ENCODE peak calls at places on chromosomes 6 and 20, in seven cellular contexts. One of them, this sample, is unnamed.
A peak's percentile ranks its signal among the peaks of the same experiment; 100 is the strongest.

GRCh38 chr6:11296449-11297375 is 64.2 kb upstream of the NEDD9 start:
- DNase-seq in Kasumi-1: no peak
- DNase-seq in posterior vena cava: no peak
- DNase-seq in testis: no peak
- DNase-seq in germinal center: no peak
- DNase-seq in colonic mucosa: peak; percentile 72
- DNase-seq in GM20000: no peak
- DNase-seq in this sample: peak; percentile 54

GRCh38 chr6:36320475-36320874 is 16.2 kb downstream of the BNIP5 start:
- DNase-seq in Kasumi-1: no peak
- DNase-seq in posterior vena cava: no peak
- DNase-seq in testis: no peak
- DNase-seq in germinal center: no peak
- DNase-seq in colonic mucosa: peak; percentile 61
- DNase-seq in GM20000: no peak
- DNase-seq in this sample: peak; percentile 45

GRCh38 chr6:166579234-166579575 is 7.3 kb downstream of the RAMACL start:
- DNase-seq in Kasumi-1: no peak
- DNase-seq in posterior vena cava: no peak
- DNase-seq in testis: no peak
- DNase-seq in germinal center: no peak
- DNase-seq in colonic mucosa: no peak
- DNase-seq in GM20000: no peak
- DNase-seq in this sample: no peak

GRCh38 chr6:54716869-54717268 is 129.7 kb upstream of the FAM83B start:
- DNase-seq in Kasumi-1: no peak
- DNase-seq in posterior vena cava: no peak
- DNase-seq in testis: no peak
- DNase-seq in germinal center: no peak
- DNase-seq in colonic mucosa: no peak
- DNase-seq in GM20000: no peak
- DNase-seq in this sample: no peak

GRCh38 chr6:46781478-46782378 is 11.5 kb upstream of the MEP1A start:
- DNase-seq in Kasumi-1: peak; percentile 78
- DNase-seq in posterior vena cava: no peak
- DNase-seq in testis: peak; percentile 84
- DNase-seq in germinal center: peak; percentile 11
- DNase-seq in colonic mucosa: peak; percentile 75
- DNase-seq in GM20000: peak; percentile 20
- DNase-seq in this sample: peak; percentile 42

GRCh38 chr6:6865601-6866000 is 242.2 kb upstream of the RREB1 start:
- DNase-seq in Kasumi-1: peak; percentile 17
- DNase-seq in posterior vena cava: no peak
- DNase-seq in testis: no peak
- DNase-seq in germinal center: no peak
- DNase-seq in colonic mucosa: no peak
- DNase-seq in GM20000: no peak
- DNase-seq in this sample: no peak

GRCh38 chr20:33721391-33722140 is 1.5 kb upstream of the PXMP4 start:
- DNase-seq in Kasumi-1: no peak
- DNase-seq in posterior vena cava: no peak
- DNase-seq in testis: no peak
- DNase-seq in germinal center: no peak
- DNase-seq in colonic mucosa: no peak
- DNase-seq in GM20000: no peak
- DNase-seq in this sample: no peak

GRCh38 chr6:142945071-142945445 is at the start of gene HIVEP2:
- DNase-seq in Kasumi-1: peak; percentile 4
- DNase-seq in posterior vena cava: peak; percentile 96
- DNase-seq in testis: peak; percentile 89
- DNase-seq in germinal center: peak; percentile 65
- DNase-seq in colonic mucosa: peak; percentile 89
- DNase-seq in GM20000: peak; percentile 84
- DNase-seq in this sample: peak; percentile 91

GRCh38 chr6:74979065-74979766 is 226.6 kb downstream of the COL12A1 start:
- DNase-seq in Kasumi-1: no peak
- DNase-seq in posterior vena cava: no peak
- DNase-seq in testis: no peak
- DNase-seq in germinal center: no peak
- DNase-seq in colonic mucosa: no peak
- DNase-seq in GM20000: no peak
- DNase-seq in this sample: no peak

GRCh38 chr20:48541581-48542071 is 286.2 kb downstream of the PREX1 start:
- DNase-seq in Kasumi-1: no peak
- DNase-seq in posterior vena cava: no peak
- DNase-seq in testis: no peak
- DNase-seq in germinal center: no peak
- DNase-seq in colonic mucosa: no peak
- DNase-seq in GM20000: peak; percentile 65
- DNase-seq in this sample: peak; percentile 9

GRCh38 chr6:77740380-77740779 is 87.5 kb downstream of the MEI4 start:
- DNase-seq in Kasumi-1: peak; percentile 44
- DNase-seq in posterior vena cava: no peak
- DNase-seq in testis: no peak
- DNase-seq in germinal center: peak; percentile 5
- DNase-seq in colonic mucosa: no peak
- DNase-seq in GM20000: peak; percentile 5
- DNase-seq in this sample: no peak

GRCh38 chr20:42179768-42180167 is 561.6 kb upstream of the CHD6 start:
- DNase-seq in Kasumi-1: peak; percentile 9
- DNase-seq in posterior vena cava: no peak
- DNase-seq in testis: peak; percentile 20
- DNase-seq in germinal center: no peak
- DNase-seq in colonic mucosa: no peak
- DNase-seq in GM20000: no peak
- DNase-seq in this sample: no peak

GRCh38 chr6:101544286-101544685 is 150.8 kb downstream of the GRIK2 start:
- DNase-seq in Kasumi-1: no peak
- DNase-seq in posterior vena cava: no peak
- DNase-seq in testis: no peak
- DNase-seq in germinal center: no peak
- DNase-seq in colonic mucosa: no peak
- DNase-seq in GM20000: no peak
- DNase-seq in this sample: no peak

GRCh38 chr6:128870751-128871150 is 12.2 kb upstream of the LAMA2 start:
- DNase-seq in Kasumi-1: no peak
- DNase-seq in posterior vena cava: no peak
- DNase-seq in testis: no peak
- DNase-seq in germinal center: no peak
- DNase-seq in colonic mucosa: no peak
- DNase-seq in GM20000: no peak
- DNase-seq in this sample: no peak

GRCh38 chr6:78598966-78599365 is 268.4 kb upstream of the IRAK1BP1 start:
- DNase-seq in Kasumi-1: no peak
- DNase-seq in posterior vena cava: no peak
- DNase-seq in testis: no peak
- DNase-seq in germinal center: no peak
- DNase-seq in colonic mucosa: no peak
- DNase-seq in GM20000: no peak
- DNase-seq in this sample: no peak

This sample was measured in transverse colon.